ENCODE peak calls at places on chromosome 11, in seven cellular contexts. G is dorsolateral prefrontal cortex; O is cardiac muscle cell; M is RWPE1; Q is A549; V is CD8-positive, alpha-beta memory T cell; B is A673. Y is an unnamed sample.

GRCh38 chr11:89125298-89125697 is 52.4 kb upstream of the TYR start:
- DNase-seq in G (no peak), O (no peak), M (no peak), Q (no peak), V (no peak), B (no peak), Y (no peak)

GRCh38 chr11:57308426-57309060 is 16.2 kb downstream of the TNKS1BP1 start:
- DNase-seq in G (no peak), O (no peak), M (no peak), Q (no peak), V (no peak), B (no peak), Y (no peak)

GRCh38 chr11:10305262-10305963 is 540 bp downstream of the ADM start:
- DNase-seq in G (no peak), O (peak; percentile 51), M (no peak), Q (peak; percentile 52), V (no peak), B (peak; percentile 62), Y (no peak)

GRCh38 chr11:43574949-43575915 is 105.3 kb upstream of the HSD17B12 start:
- DNase-seq in G (no peak), O (peak; percentile 70), M (no peak), Q (peak; percentile 23), V (no peak), B (peak; percentile 90), Y (no peak)

GRCh38 chr11:134725939-134726639 is 314.0 kb upstream of the B3GAT1 start:
- DNase-seq in G (no peak), O (no peak), M (peak; percentile 49), Q (peak; percentile 19), V (no peak), B (no peak), Y (no peak)

GRCh38 chr11:26442131-26442530 is 110.2 kb downstream of the ANO3 start:
- DNase-seq in G (no peak), O (peak; percentile 2), M (peak; percentile 2), Q (peak; percentile 18), V (no peak), B (no peak), Y (no peak)

GRCh38 chr11:120969993-120970392 is 53.9 kb upstream of the TBCEL start:
- DNase-seq in G (no peak), O (no peak), M (no peak), Q (no peak), V (no peak), B (no peak), Y (no peak)

GRCh38 chr11:46294365-46295309 is 17.2 kb downstream of the CREB3L1 start:
- DNase-seq in G (no peak), O (peak; percentile 88), M (no peak), Q (no peak), V (no peak), B (no peak), Y (peak; percentile 95)

GRCh38 chr11:113477321-113477720 is 2.1 kb upstream of the DRD2 start:
- DNase-seq in G (no peak), O (peak; percentile 48), M (no peak), Q (no peak), V (no peak), B (no peak), Y (no peak)

GRCh38 chr11:124869856-124870387 is 4.7 kb downstream of the ROBO3 start:
- DNase-seq in G (no peak), O (no peak), M (no peak), Q (no peak), V (no peak), B (no peak), Y (no peak)

GRCh38 chr11:67998150-67999045 is 5.5 kb downstream of the UNC93B1 start:
- DNase-seq in G (no peak), O (no peak), M (no peak), Q (no peak), V (no peak), B (no peak), Y (no peak)

GRCh38 chr11:55503449-55503848 is 50.8 kb upstream of the OR4C15 start:
- DNase-seq in G (no peak), O (no peak), M (no peak), Q (no peak), V (no peak), B (peak; percentile 2), Y (no peak)

GRCh38 chr11:8099291-8099899 is 18.4 kb downstream of the TUB start:
- DNase-seq in G (peak; percentile 82), O (peak; percentile 88), M (peak; percentile 60), Q (peak; percentile 80), V (peak; percentile 55), B (peak; percentile 71), Y (peak; percentile 21)

GRCh38 chr11:125408281-125408680 is 87.8 kb downstream of the FEZ1 start:
- DNase-seq in G (no peak), O (no peak), M (no peak), Q (no peak), V (no peak), B (no peak), Y (no peak)

GRCh38 chr11:109726061-109726460 is 304.1 kb downstream of the C11orf87 start:
- DNase-seq in G (no peak), O (no peak), M (peak; percentile 15), Q (no peak), V (no peak), B (no peak), Y (no peak)

DNA sequence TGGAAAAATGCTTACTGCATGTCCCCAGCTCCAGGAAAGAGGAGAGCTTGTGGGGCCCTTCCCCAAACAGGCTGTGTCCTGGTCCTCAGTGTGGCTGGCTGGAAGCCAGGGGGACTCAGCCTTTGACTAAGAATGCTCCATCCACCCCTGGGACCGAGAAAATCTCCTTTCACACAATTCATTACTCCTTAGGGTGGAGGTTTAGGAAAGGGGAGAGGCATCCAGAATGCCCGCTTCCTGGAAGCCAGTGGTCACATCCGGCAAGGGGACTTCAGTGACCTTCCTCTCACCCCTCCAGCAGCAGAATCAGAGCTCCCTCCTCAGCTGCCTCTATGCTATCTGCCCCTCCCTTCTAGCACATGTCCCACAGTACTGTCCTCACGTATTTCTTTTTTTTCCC is 21.9 kb downstream of the ATG16L2 start:
- DNase-seq in G (no peak), O (no peak), M (no peak), Q (no peak), V (no peak), B (no peak), Y (no peak)
- H3K27ac ChIP-seq in G (peak overlapping the region; percentile 55), O (no peak overlapping the region), M (no peak overlapping the region), Q (no peak overlapping the region), V (no peak overlapping the region), B (no peak overlapping the region), Y (no peak overlapping the region)

GRCh38 chr11:45096636-45097035 is 49.8 kb upstream of the PRDM11 start:
- DNase-seq in G (no peak), O (no peak), M (no peak), Q (no peak), V (no peak), B (no peak), Y (peak; percentile 35)
- H3K27ac ChIP-seq in G (no peak overlapping the region), O (no peak overlapping the region), M (peak overlapping the region; percentile 55), Q (no peak overlapping the region), V (no peak overlapping the region), B (no peak overlapping the region), Y (no peak overlapping the region)

GRCh38 chr11:44624761-44625221 is 59.3 kb downstream of the CD82 start:
- DNase-seq in G (no peak), O (no peak), M (no peak), Q (no peak), V (no peak), B (no peak), Y (peak; percentile 30)
- H3K27ac ChIP-seq in G (no peak overlapping the region), O (no peak overlapping the region), M (no peak overlapping the region), Q (no peak overlapping the region), V (no peak overlapping the region), B (no peak overlapping the region), Y (no peak overlapping the region)

GRCh38 chr11:95671768-95672167 is 117.8 kb downstream of the FAM76B start:
- DNase-seq in G (no peak), O (peak; percentile 48), M (no peak), Q (no peak), V (no peak), B (no peak), Y (no peak)

GRCh38 chr11:95674669-95675358 is 114.8 kb downstream of the FAM76B start:
- DNase-seq in G (no peak), O (no peak), M (no peak), Q (no peak), V (no peak), B (no peak), Y (no peak)

GRCh38 chr11:95676280-95676679 is 113.3 kb downstream of the FAM76B start:
- DNase-seq in G (no peak), O (no peak), M (no peak), Q (no peak), V (no peak), B (no peak), Y (no peak)

GRCh38 chr11:95678988-95679387 is 110.6 kb downstream of the FAM76B start:
- DNase-seq in G (no peak), O (no peak), M (no peak), Q (no peak), V (no peak), B (no peak), Y (no peak)

GRCh38 chr11:95675585-95675984 is 114.0 kb downstream of the FAM76B start:
- DNase-seq in G (no peak), O (no peak), M (no peak), Q (no peak), V (no peak), B (no peak), Y (no peak)
- H3K27ac ChIP-seq in G (no peak overlapping the region), O (no peak overlapping the region), M (no peak overlapping the region), Q (no peak overlapping the region), V (no peak overlapping the region), B (no peak overlapping the region), Y (no peak overlapping the region)

DNA sequence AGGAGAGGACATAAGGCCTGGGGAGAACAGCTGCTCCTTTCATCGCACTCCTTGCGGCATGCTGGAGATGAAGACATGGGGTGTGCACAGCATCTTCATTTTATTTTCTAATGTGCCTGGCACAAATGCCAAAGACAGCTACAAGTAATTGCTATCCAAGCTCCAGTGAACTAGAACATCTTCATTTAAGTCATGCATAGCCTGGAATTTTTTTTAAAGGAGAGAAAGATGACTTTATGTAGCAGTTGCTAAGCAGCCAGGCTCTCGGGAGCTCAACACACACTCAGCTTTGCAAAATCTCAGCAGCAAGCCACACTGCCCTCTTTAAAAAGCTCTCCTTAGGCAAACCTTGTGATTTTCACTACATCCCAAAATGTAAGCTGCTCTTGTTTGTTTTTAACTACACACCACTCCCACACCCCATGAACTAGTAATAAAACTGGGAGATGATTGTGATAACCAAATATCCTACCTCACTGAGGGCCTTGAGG is 164.5 kb upstream of the POU2AF2 start:
- DNase-seq in G (no peak), O (peak; percentile 15), M (no peak), Q (no peak), V (no peak), B (no peak), Y (no peak)
- H3K27ac ChIP-seq in G (no peak overlapping the region), O (no peak overlapping the region), M (no peak overlapping the region), Q (no peak overlapping the region), V (no peak overlapping the region), B (no peak overlapping the region), Y (no peak overlapping the region)

GRCh38 chr11:112176077-112176476 is 765 bp downstream of the BCO2 start:
- DNase-seq in G (no peak), O (no peak), M (no peak), Q (no peak), V (no peak), B (no peak), Y (no peak)
- H3K27ac ChIP-seq in G (peak overlapping the region; percentile 65), O (peak overlapping the region; percentile 93), M (no peak overlapping the region), Q (no peak overlapping the region), V (no peak overlapping the region), B (no peak overlapping the region), Y (no peak overlapping the region)